ENCODE peak calls at places on chromosome X, in four cellular contexts. Y, A, V and X are unnamed samples.
A peak's percentile ranks its signal among the peaks of the same experiment; 100 is the strongest.

GRCh38 chrX:69616520-69617203 is 749 bp downstream of the EDA start:
- DNase-seq in A (peak; percentile 20), Y (no peak), V (peak; percentile 16), X (peak; percentile 6)

GRCh38 chrX:13345037-13345436 is 25.2 kb upstream of the ATXN3L start:
- DNase-seq in V (no peak), A (no peak), Y (no peak), X (no peak)

GRCh38 chrX:1400731-1401471 is 9.0 kb upstream of the SLC25A6 start:
- DNase-seq in Y (no peak), V (no peak), A (no peak), X (no peak)

GRCh38 chrX:149255860-149256259 is 249.2 kb downstream of the IDS start:
- DNase-seq in A (no peak), V (no peak), Y (no peak), X (no peak)

GRCh38 chrX:124338733-124339514 is 6.5 kb downstream of the TEX13D start:
- DNase-seq in A (no peak), Y (no peak), V (no peak), X (no peak)

GRCh38 chrX:95754411-95754810 is 930.2 kb upstream of the DIAPH2 start:
- DNase-seq in V (no peak), Y (no peak), A (no peak), X (no peak)

GRCh38 chrX:110748256-110748811 is 47.3 kb downstream of the CHRDL1 start:
- DNase-seq in A (no peak), V (no peak), Y (no peak), X (no peak)

GRCh38 chrX:7059214-7059838 is 88.2 kb upstream of the STS start:
- DNase-seq in V (no peak), A (no peak), Y (no peak), X (peak; percentile 71)

GRCh38 chrX:24149346-24150050 is at the start of gene ZFX:
- DNase-seq in V (peak; percentile 70), A (peak; percentile 76), Y (peak; percentile 79), X (peak; percentile 58)

GRCh38 chrX:14095702-14096101 is 66.0 kb upstream of the GEMIN8 start:
- DNase-seq in A (peak; percentile 22), V (peak; percentile 57), Y (peak; percentile 41), X (peak; percentile 31)

GRCh38 chrX:15864629-15865028 is 10.0 kb upstream of the AP1S2 start:
- DNase-seq in A (no peak), V (no peak), Y (no peak), X (no peak)

GRCh38 chrX:13357925-13358324 is 38.1 kb upstream of the ATXN3L start:
- DNase-seq in V (no peak), Y (no peak), A (no peak), X (no peak)

GRCh38 chrX:45517090-45517973 is 316.7 kb upstream of the DIPK2B start:
- DNase-seq in Y (no peak), A (no peak), V (no peak), X (no peak)

GRCh38 chrX:45518552-45518951 is 317.9 kb upstream of the DIPK2B start:
- DNase-seq in Y (no peak), A (no peak), V (no peak), X (no peak)

GRCh38 chrX:45513042-45513441 is 312.4 kb upstream of the DIPK2B start:
- DNase-seq in A (no peak), Y (no peak), V (no peak), X (no peak)

DNA sequence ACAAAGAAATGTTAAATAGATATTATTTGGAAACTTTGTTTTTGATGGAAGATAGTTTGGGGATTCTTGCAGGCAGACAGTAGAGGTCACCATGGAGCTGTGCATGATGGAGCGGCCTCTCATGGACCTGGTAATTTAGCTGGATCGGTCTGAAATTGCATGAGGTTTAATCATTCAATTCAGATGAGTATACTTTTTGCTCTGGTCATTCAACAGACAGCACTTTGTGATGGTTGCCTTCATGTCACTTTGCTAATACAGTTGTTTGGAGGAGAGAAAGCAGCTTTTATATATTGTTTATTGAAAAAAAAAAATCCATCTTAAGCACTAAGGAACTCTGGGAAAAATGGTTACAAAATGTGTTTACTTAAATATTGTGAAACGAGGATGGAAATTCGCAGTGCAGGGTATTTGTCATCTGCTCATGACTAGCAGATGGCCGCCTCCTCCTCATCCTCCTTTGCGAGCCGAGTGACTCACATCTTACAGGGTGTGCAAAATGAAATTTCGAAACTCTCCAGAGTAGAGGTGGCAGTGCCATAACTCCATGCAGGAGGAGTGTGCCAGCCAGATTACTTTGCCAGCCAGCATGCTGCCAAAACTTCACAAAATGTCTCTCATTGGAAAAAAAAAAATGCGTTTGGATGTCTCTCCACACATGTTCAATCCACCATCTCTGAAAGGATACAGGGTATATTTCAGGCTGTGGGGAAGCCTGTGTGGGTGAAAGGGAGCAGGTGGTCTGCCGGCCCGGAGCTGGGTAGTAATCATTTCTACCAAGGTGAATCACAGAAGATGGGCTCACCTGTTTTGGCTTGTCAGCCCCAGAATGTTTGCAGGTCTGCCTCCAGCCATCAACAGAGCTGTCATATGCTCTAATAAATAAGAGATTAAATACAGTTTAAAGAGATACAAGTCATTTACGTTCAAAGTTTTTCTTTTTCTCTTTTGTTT is 314.9 kb upstream of the DIPK2B start:
- DNase-seq in Y (peak; percentile 78), A (peak; percentile 44), V (peak; percentile 26), X (peak; percentile 13)
- TF ChIP-seq CTCF in Y (peak; percentile 36), A (peak; percentile 45), V (peak; percentile 67), X (no peak)

GRCh38 chrX:49077941-49078340 is 1.7 kb downstream of the WDR45 start:
- DNase-seq in V (no peak), Y (no peak), A (no peak), X (no peak)
- TF ChIP-seq CTCF in V (no peak), Y (no peak), A (no peak), X (no peak)

GRCh38 chrX:43604753-43605152 is 51.3 kb upstream of the MAOA start:
- DNase-seq in A (no peak), V (no peak), Y (no peak), X (no peak)
- TF ChIP-seq CTCF in A (no peak), V (no peak), Y (no peak), X (no peak)

GRCh38 chrX:129158505-129158904 is 364.8 kb downstream of the SMARCA1 start:
- DNase-seq in A (no peak), V (no peak), Y (no peak), X (no peak)

GRCh38 chrX:129161108-129161507 is 362.2 kb downstream of the SMARCA1 start:
- DNase-seq in Y (no peak), A (no peak), V (no peak), X (no peak)
- TF ChIP-seq CTCF in Y (no peak), A (no peak), V (no peak), X (no peak)

GRCh38 chrX:30060718-30061117 is 154.6 kb upstream of the MAGEB2 start:
- DNase-seq in Y (no peak), V (peak; percentile 43), A (no peak), X (no peak)
- TF ChIP-seq CTCF in Y (no peak), V (peak; percentile 51), A (no peak), X (no peak)

GRCh38 chrX:72705814-72706213 is 8.3 kb downstream of the PHKA1 start:
- DNase-seq in V (no peak), A (no peak), Y (no peak), X (no peak)

GRCh38 chrX:72705111-72705510 is 9.0 kb downstream of the PHKA1 start:
- DNase-seq in A (no peak), Y (no peak), V (no peak), X (no peak)
- TF ChIP-seq CTCF in A (no peak), Y (no peak), V (no peak), X (no peak)

DNA sequence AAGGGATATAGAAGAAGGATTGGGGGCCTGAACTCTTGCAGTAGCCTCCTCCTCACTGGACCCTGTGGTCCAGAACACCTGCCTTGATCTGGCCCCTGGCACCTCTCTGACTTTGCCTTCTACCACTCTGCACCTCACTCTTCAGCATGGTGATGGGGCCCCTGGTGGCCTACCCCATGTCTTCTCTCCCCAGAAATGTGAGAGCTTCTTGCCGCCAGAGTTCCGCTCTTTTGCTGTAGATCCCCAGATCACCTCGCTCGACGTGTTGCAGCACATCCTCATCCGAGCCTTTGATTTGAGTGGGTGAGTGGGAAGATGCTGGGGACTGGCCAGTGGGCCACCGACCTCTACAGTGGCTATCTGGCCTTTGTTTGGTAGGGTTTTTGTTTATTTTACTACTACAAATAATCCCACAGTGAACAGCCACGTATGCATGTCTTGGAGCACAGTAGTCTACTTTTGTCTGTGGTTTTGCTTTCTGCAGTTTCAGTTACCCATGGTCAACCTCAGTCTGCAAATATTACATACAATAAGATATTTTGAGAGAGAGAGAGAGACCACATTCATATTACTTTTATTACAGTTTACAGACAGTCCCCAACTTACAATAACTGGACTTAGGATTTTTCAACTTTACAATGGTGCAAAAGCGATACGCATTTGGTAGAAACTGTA is 1.8 kb downstream of the TBC1D25 start:
- DNase-seq in V (no peak), Y (no peak), A (no peak), X (no peak)
- TF ChIP-seq CTCF in V (no peak), Y (no peak), A (no peak), X (no peak)

GRCh38 chrX:40552768-40553167 is 28.0 kb upstream of the ATP6AP2 start:
- DNase-seq in A (no peak), Y (no peak), V (no peak), X (no peak)
- TF ChIP-seq CTCF in A (no peak), Y (no peak), V (no peak), X (no peak)

GRCh38 chrX:20143111-20143510 is 1.5 kb upstream of the EIF1AX start:
- DNase-seq in Y (no peak), A (no peak), V (no peak), X (no peak)
- TF ChIP-seq CTCF in Y (no peak), A (no peak), V (no peak), X (no peak)

GRCh38 chrX:71872542-71873458 is 37.8 kb upstream of the NHSL2 start:
- DNase-seq in V (no peak), Y (no peak), A (no peak), X (peak; percentile 4)

GRCh38 chrX:71873459-71873833 is 37.2 kb upstream of the NHSL2 start:
- DNase-seq in Y (no peak), V (no peak), A (no peak), X (peak; percentile 8)

GRCh38 chrX:71871367-71871766 is 39.3 kb upstream of the NHSL2 start:
- DNase-seq in Y (no peak), V (no peak), A (no peak), X (peak; percentile 12)

GRCh38 chrX:71867680-71868079 is 43.0 kb upstream of the NHSL2 start:
- DNase-seq in Y (no peak), V (no peak), A (no peak), X (peak; percentile 4)

DNA sequence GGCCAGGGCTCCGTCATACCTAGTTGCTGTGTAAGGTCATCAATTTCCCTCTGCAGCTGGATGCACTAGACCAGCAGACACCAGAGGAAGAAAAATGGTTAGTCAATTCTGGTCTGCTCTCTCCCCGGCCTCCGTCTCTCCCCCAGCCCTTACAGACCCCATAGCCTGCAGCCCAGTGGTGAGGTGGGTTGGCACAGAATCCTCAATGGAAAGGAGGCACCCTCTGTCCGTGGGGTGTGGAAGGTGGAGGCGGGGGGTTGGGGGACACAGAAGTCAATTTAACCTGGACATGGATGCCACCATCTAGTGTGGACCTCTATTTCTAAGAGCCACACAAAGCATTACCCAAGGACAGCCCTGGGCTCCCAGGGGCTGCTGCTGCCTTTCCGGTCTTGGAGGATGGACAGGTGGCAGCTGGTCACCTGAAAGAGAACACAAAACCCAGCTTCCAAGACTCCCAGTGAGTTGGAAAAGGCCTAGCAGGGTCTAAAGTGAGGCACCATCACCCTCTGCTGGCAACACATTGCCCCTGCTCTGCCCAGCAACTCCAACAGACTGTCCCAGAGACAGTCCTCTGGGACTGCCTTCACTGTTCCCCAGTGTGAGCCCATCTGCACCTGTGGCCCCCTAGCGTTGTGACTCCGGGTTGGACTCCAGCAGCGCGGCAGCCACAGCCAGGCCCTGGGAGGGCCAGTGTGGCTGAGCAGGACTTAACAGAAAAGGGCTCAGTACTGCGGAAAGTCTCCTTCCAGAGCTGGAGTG is 40.1 kb upstream of the NHSL2 start:
- DNase-seq in A (no peak), Y (no peak), V (peak; percentile 44), X (peak; percentile 9)
- TF ChIP-seq CTCF in A (no peak), Y (no peak), V (peak; percentile 29), X (no peak)